ENCODE peak calls at places on chromosomes 3 and 15, in five cellular contexts. I is SW 1271, G is cardiac fibroblast, S is progenitor cell of endocrine pancreas, Y is heart left ventricle. J is an unnamed sample.

GRCh38 chr15:20348900-20349773 is 192.5 kb downstream of the GOLGA6L6 start:
- DNase-seq in I (no peak), G (no peak), S (no peak), Y (peak; percentile 25), J (no peak)

GRCh38 chr3:54433846-54434245 is 311.5 kb downstream of the CACNA2D3 start:
- DNase-seq in I (no peak), G (no peak), S (peak; percentile 23), Y (no peak), J (no peak)

GRCh38 chr15:66702770-66703539 is 919 bp downstream of the SMAD6 start:
- DNase-seq in I (no peak), G (peak; percentile 31), S (peak; percentile 20), Y (peak; percentile 25), J (no peak)

GRCh38 chr15:42832577-42832976 is 88.0 kb downstream of the TTBK2 start:
- DNase-seq in I (peak; percentile 47), G (peak; percentile 93), S (no peak), Y (no peak), J (no peak)

GRCh38 chr3:151216641-151217040 is 13.6 kb upstream of the GPR171 start:
- DNase-seq in I (no peak), G (peak; percentile 18), S (no peak), Y (no peak), J (no peak)

GRCh38 chr15:84112025-84112424 is 123.5 kb upstream of the GOLGA6L4 start:
- DNase-seq in I (no peak), G (peak; percentile 25), S (no peak), Y (no peak), J (no peak)

GRCh38 chr3:25573386-25574171 is 91.1 kb downstream of the TOP2B start:
- DNase-seq in I (no peak), G (peak; percentile 69), S (no peak), Y (no peak), J (no peak)

GRCh38 chr3:42651248-42652091 is 2.0 kb upstream of the ZBTB47 start:
- DNase-seq in I (no peak), G (peak; percentile 81), S (no peak), Y (no peak), J (no peak)

GRCh38 chr3:12708584-12709192 is 44.8 kb upstream of the RAF1 start:
- DNase-seq in I (no peak), G (peak; percentile 74), S (no peak), Y (no peak), J (no peak)

GRCh38 chr3:23567917-23568316 is 237.8 kb upstream of the UBE2E1 start:
- DNase-seq in I (no peak), G (peak; percentile 97), S (no peak), Y (no peak), J (no peak)

GRCh38 chr15:49191892-49192291 is 21.8 kb downstream of the GALK2 start:
- DNase-seq in I (no peak), G (no peak), S (no peak), Y (no peak), J (no peak)

GRCh38 chr15:42215854-42216829 is 8.0 kb upstream of the VPS39 start:
- DNase-seq in I (no peak), G (peak; percentile 11), S (no peak), Y (no peak), J (no peak)

GRCh38 chr3:179482857-179483256 is 31.6 kb upstream of the GNB4 start:
- DNase-seq in I (no peak), G (peak; percentile 8), S (no peak), Y (no peak), J (no peak)

GRCh38 chr3:187799942-187800637 is 54.8 kb upstream of the BCL6 start:
- DNase-seq in I (no peak), G (no peak), S (no peak), Y (no peak), J (no peak)

GRCh38 chr3:150737874-150738679 is 24.9 kb downstream of the SIAH2 start:
- DNase-seq in I (no peak), G (peak; percentile 64), S (no peak), Y (no peak), J (no peak)